ENCODE peak calls at places on chromosomes 7 and 10, in six cellular contexts. F is HCT116, D is A549, E is iPS-NIHi11, L is endothelial cell, S is amygdala. B is an unnamed sample.

GRCh38 chr7:79096361-79096805 is 357.1 kb downstream of the MAGI2 start:
- DNase-seq in F (no peak), D (no peak), E (no peak), L (no peak), S (no peak), B (no peak)

GRCh38 chr7:14420768-14421167 is 431.3 kb upstream of the ETV1 start:
- DNase-seq in F (no peak), D (no peak), E (no peak), L (no peak), S (no peak), B (no peak)

GRCh38 chr7:139811106-139811505 is 18.0 kb upstream of the TBXAS1 start:
- DNase-seq in F (no peak), D (no peak), E (no peak), L (no peak), S (no peak), B (no peak)

GRCh38 chr7:138185132-138185908 is 109.1 kb downstream of the AKR1D1 start:
- DNase-seq in F (no peak), D (no peak), E (no peak), L (no peak), S (no peak), B (no peak)

GRCh38 chr10:111076191-111076681 is 593 bp upstream of the ADRA2A start:
- DNase-seq in F (peak; percentile 13), D (peak; percentile 71), E (peak; percentile 93), L (peak; percentile 89), S (peak; percentile 66), B (peak; percentile 23)

GRCh38 chr10:110366641-110367040 is 61.9 kb upstream of the SMNDC1 start:
- DNase-seq in F (no peak), D (no peak), E (no peak), L (no peak), S (no peak), B (no peak)

GRCh38 chr7:55111007-55111406 is 92.2 kb downstream of the EGFR start:
- DNase-seq in F (no peak), D (no peak), E (no peak), L (no peak), S (no peak), B (no peak)

GRCh38 chr7:134290286-134290685 is 26.4 kb downstream of the SLC35B4 start:
- DNase-seq in F (no peak), D (peak; percentile 13), E (no peak), L (no peak), S (no peak), B (no peak)

GRCh38 chr10:378930-379704 is 243.9 kb downstream of the ZMYND11 start:
- DNase-seq in F (no peak), D (no peak), E (no peak), L (no peak), S (no peak), B (no peak)

GRCh38 chr10:112243713-112244112 is 39.5 kb upstream of the TECTB start:
- DNase-seq in F (no peak), D (no peak), E (no peak), L (no peak), S (no peak), B (no peak)

GRCh38 chr7:24701232-24701898 is 55.9 kb downstream of the GSDME start:
- DNase-seq in F (no peak), D (no peak), E (peak; percentile 32), L (no peak), S (peak; percentile 64), B (peak; percentile 33)

GRCh38 chr7:87318741-87319140 is 26.7 kb upstream of the CROT start:
- DNase-seq in F (no peak), D (no peak), E (no peak), L (no peak), S (no peak), B (no peak)

GRCh38 chr7:95691464-95691863 is 80.9 kb upstream of the DYNC1I1 start:
- DNase-seq in F (no peak), D (no peak), E (no peak), L (no peak), S (no peak), B (no peak)

GRCh38 chr10:51832652-51833383 is 133.4 kb upstream of the CSTF2T start:
- DNase-seq in F (peak; percentile 79), D (no peak), E (peak; percentile 17), L (no peak), S (peak; percentile 5), B (no peak)

GRCh38 chr10:88489107-88489506 is 94.0 kb downstream of the RNLS start:
- DNase-seq in F (no peak), D (no peak), E (no peak), L (no peak), S (no peak), B (no peak)

GRCh38 chr10:73908853-73909611 is 1.9 kb upstream of the PLAU start:
- DNase-seq in F (no peak), D (peak; percentile 81), E (no peak), L (no peak), S (no peak), B (no peak)

GRCh38 chr7:129902788-129903422 is 49.9 kb downstream of the UBE2H start:
- DNase-seq in F (no peak), D (no peak), E (no peak), L (no peak), S (no peak), B (no peak)

GRCh38 chr7:28847681-28848080 is 110.4 kb downstream of the TRIL start:
- DNase-seq in F (no peak), D (no peak), E (no peak), L (no peak), S (no peak), B (no peak)

GRCh38 chr7:113890326-113891030 is 28.3 kb downstream of the PPP1R3A start:
- DNase-seq in F (no peak), D (no peak), E (no peak), L (no peak), S (no peak), B (no peak)

GRCh38 chr10:13139671-13140070 is 21.7 kb upstream of the MCM10 start:
- DNase-seq in F (no peak), D (no peak), E (no peak), L (no peak), S (no peak), B (no peak)

GRCh38 chr7:132742152-132742551 is 165.9 kb upstream of the PLXNA4 start:
- DNase-seq in F (no peak), D (peak; percentile 13), E (no peak), L (no peak), S (no peak), B (no peak)

GRCh38 chr7:70856889-70857511 is 274.9 kb upstream of the GALNT17 start:
- DNase-seq in F (peak; percentile 13), D (peak; percentile 40), E (peak; percentile 74), L (peak; percentile 77), S (peak; percentile 84), B (peak; percentile 47)

GRCh38 chr7:47954231-47954911 is 6.1 kb upstream of the PKD1L1 start:
- DNase-seq in F (no peak), D (no peak), E (no peak), L (no peak), S (no peak), B (no peak)

GRCh38 chr7:46741924-46742607 is 821.0 kb upstream of the IGFBP3 start:
- DNase-seq in F (no peak), D (no peak), E (no peak), L (no peak), S (no peak), B (no peak)

GRCh38 chr10:22323538-22324305 is 2.8 kb downstream of the BMI1 start:
- DNase-seq in F (no peak), D (no peak), E (no peak), L (no peak), S (no peak), B (no peak)

GRCh38 chr7:137943132-137943551 is 58.7 kb downstream of the CREB3L2 start:
- DNase-seq in F (no peak), D (no peak), E (no peak), L (no peak), S (no peak), B (no peak)

GRCh38 chr10:130637271-130637670 is 501.1 kb downstream of the GLRX3 start:
- DNase-seq in F (no peak), D (no peak), E (no peak), L (no peak), S (no peak), B (no peak)

GRCh38 chr10:8049151-8049873 is 5.2 kb upstream of the GATA3 start:
- DNase-seq in F (no peak), D (peak; percentile 42), E (peak; percentile 32), L (no peak), S (no peak), B (no peak)